ENCODE peak calls at places on chromosomes 6 and 20, in six cellular contexts. One of them, this sample, is unnamed.

GRCh38 chr20:48574383-48574782 is 253.4 kb downstream of the PREX1 start:
- DNase-seq in stimulated activated CD8-positive, alpha-beta memory T cell treated with anti-CD3 and anti-CD28 coated beads, Interleukin-12 subunit alpha, Interleukin-12 subunit beta, amount 100 ng/mL, for 4 hours: no peak
- DNase-seq in HFFc6: no peak
- DNase-seq in HT1080: peak; percentile 25
- DNase-seq in RPMI8226: no peak
- DNase-seq in activated T-cell treated with anti-CD3 and anti-CD28 coated beads for 1 hour: no peak
- DNase-seq in this sample: no peak

GRCh38 chr20:21430031-21430430 is 32.7 kb upstream of the NKX2-4 start:
- DNase-seq in activated T-cell treated with anti-CD3 and anti-CD28 coated beads for 1 hour: no peak
- DNase-seq in HFFc6: no peak
- DNase-seq in RPMI8226: no peak
- DNase-seq in stimulated activated CD8-positive, alpha-beta memory T cell treated with anti-CD3 and anti-CD28 coated beads, Interleukin-12 subunit alpha, Interleukin-12 subunit beta, amount 100 ng/mL, for 4 hours: no peak
- DNase-seq in HT1080: no peak
- DNase-seq in this sample: no peak

GRCh38 chr6:56953597-56954388 is 1.1 kb upstream of the BEND6 start:
- DNase-seq in HT1080: no peak
- DNase-seq in HFFc6: no peak
- DNase-seq in RPMI8226: peak; percentile 59
- DNase-seq in activated T-cell treated with anti-CD3 and anti-CD28 coated beads for 1 hour: no peak
- DNase-seq in stimulated activated CD8-positive, alpha-beta memory T cell treated with anti-CD3 and anti-CD28 coated beads, Interleukin-12 subunit alpha, Interleukin-12 subunit beta, amount 100 ng/mL, for 4 hours: no peak
- DNase-seq in this sample: no peak

GRCh38 chr6:3283241-3283640 is 24.5 kb downstream of the PSMG4 start:
- DNase-seq in HFFc6: no peak
- DNase-seq in activated T-cell treated with anti-CD3 and anti-CD28 coated beads for 1 hour: no peak
- DNase-seq in RPMI8226: no peak
- DNase-seq in stimulated activated CD8-positive, alpha-beta memory T cell treated with anti-CD3 and anti-CD28 coated beads, Interleukin-12 subunit alpha, Interleukin-12 subunit beta, amount 100 ng/mL, for 4 hours: no peak
- DNase-seq in HT1080: no peak
- DNase-seq in this sample: no peak

GRCh38 chr20:23245553-23246128 is 105.0 kb upstream of the NXT1 start:
- DNase-seq in stimulated activated CD8-positive, alpha-beta memory T cell treated with anti-CD3 and anti-CD28 coated beads, Interleukin-12 subunit alpha, Interleukin-12 subunit beta, amount 100 ng/mL, for 4 hours: no peak
- DNase-seq in activated T-cell treated with anti-CD3 and anti-CD28 coated beads for 1 hour: no peak
- DNase-seq in RPMI8226: peak; percentile 76
- DNase-seq in HFFc6: no peak
- DNase-seq in HT1080: peak; percentile 34
- DNase-seq in this sample: no peak

GRCh38 chr6:48080227-48081009 is 30.6 kb downstream of the PTCHD4 start:
- DNase-seq in HFFc6: no peak
- DNase-seq in stimulated activated CD8-positive, alpha-beta memory T cell treated with anti-CD3 and anti-CD28 coated beads, Interleukin-12 subunit alpha, Interleukin-12 subunit beta, amount 100 ng/mL, for 4 hours: no peak
- DNase-seq in HT1080: no peak
- DNase-seq in RPMI8226: no peak
- DNase-seq in activated T-cell treated with anti-CD3 and anti-CD28 coated beads for 1 hour: no peak
- DNase-seq in this sample: no peak

GRCh38 chr6:77072694-77073409 is 390.4 kb downstream of the HTR1B start:
- DNase-seq in RPMI8226: no peak
- DNase-seq in HT1080: no peak
- DNase-seq in stimulated activated CD8-positive, alpha-beta memory T cell treated with anti-CD3 and anti-CD28 coated beads, Interleukin-12 subunit alpha, Interleukin-12 subunit beta, amount 100 ng/mL, for 4 hours: no peak
- DNase-seq in activated T-cell treated with anti-CD3 and anti-CD28 coated beads for 1 hour: no peak
- DNase-seq in HFFc6: no peak
- DNase-seq in this sample: no peak

GRCh38 chr6:39865011-39865888 is 69.0 kb downstream of the MOCS1 start:
- DNase-seq in RPMI8226: peak; percentile 47
- DNase-seq in HFFc6: peak; percentile 59
- DNase-seq in activated T-cell treated with anti-CD3 and anti-CD28 coated beads for 1 hour: peak; percentile 47
- DNase-seq in stimulated activated CD8-positive, alpha-beta memory T cell treated with anti-CD3 and anti-CD28 coated beads, Interleukin-12 subunit alpha, Interleukin-12 subunit beta, amount 100 ng/mL, for 4 hours: no peak
- DNase-seq in HT1080: peak; percentile 57
- DNase-seq in this sample: peak; percentile 66

GRCh38 chr6:81636930-81637568 is 115.4 kb downstream of the TENT5A start:
- DNase-seq in HFFc6: no peak
- DNase-seq in RPMI8226: no peak
- DNase-seq in activated T-cell treated with anti-CD3 and anti-CD28 coated beads for 1 hour: no peak
- DNase-seq in HT1080: no peak
- DNase-seq in stimulated activated CD8-positive, alpha-beta memory T cell treated with anti-CD3 and anti-CD28 coated beads, Interleukin-12 subunit alpha, Interleukin-12 subunit beta, amount 100 ng/mL, for 4 hours: no peak
- DNase-seq in this sample: no peak